ENCODE peak calls at places on chromosomes 5 and 9, in seven cellular contexts. H is heart right ventricle; K is cardiac fibroblast; L is activated naive CD4-positive, alpha-beta T cell treated with anti-CD3 and anti-CD28 coated beads for 36 hours; E is GM04504; F is body of pancreas; Q is SIG-M5. W is an unnamed sample.
A peak's percentile ranks its signal among the peaks of the same experiment; 100 is the strongest.

GRCh38 chr5:55665065-55665464 is 47.1 kb downstream of the SLC38A9 start:
- DNase-seq in H (no peak), E (no peak), L (no peak), Q (no peak), F (no peak), K (peak; percentile 35), W (peak; percentile 42)

GRCh38 chr5:16076657-16077056 is 102.9 kb downstream of the MARCHF11 start:
- DNase-seq in L (no peak), H (no peak), E (no peak), F (no peak), Q (no peak), K (no peak), W (no peak)

GRCh38 chr9:26058111-26058895 is 380.1 kb upstream of the TUSC1 start:
- DNase-seq in K (no peak), H (no peak), L (no peak), E (no peak), F (no peak), Q (no peak), W (no peak)

GRCh38 chr9:129305246-129305645 is 127.2 kb upstream of the IER5L start:
- DNase-seq in L (no peak), K (no peak), F (no peak), H (no peak), E (no peak), Q (no peak), W (peak; percentile 8)

GRCh38 chr9:20621553-20622329 is 558 bp downstream of the MLLT3 start:
- DNase-seq in H (peak; percentile 75), E (no peak), Q (no peak), F (peak; percentile 68), K (peak; percentile 88), L (peak; percentile 70), W (peak; percentile 85)

GRCh38 chr9:95103385-95104087 is 214.0 kb downstream of the FANCC start:
- DNase-seq in L (no peak), F (no peak), K (no peak), E (no peak), Q (no peak), H (peak; percentile 58), W (peak; percentile 68)

GRCh38 chr9:127447416-127448111 is 3.6 kb downstream of the RPL12 start:
- DNase-seq in Q (no peak), H (no peak), E (no peak), F (no peak), L (no peak), K (no peak), W (no peak)

GRCh38 chr9:122265265-122265900 is 701 bp downstream of the MRRF start:
- DNase-seq in L (peak; percentile 20), K (peak; percentile 20), E (no peak), H (no peak), Q (no peak), F (no peak), W (no peak)

GRCh38 chr5:7517006-7517405 is 121.1 kb downstream of the ADCY2 start:
- DNase-seq in K (no peak), F (no peak), L (no peak), Q (no peak), E (no peak), H (no peak), W (no peak)

GRCh38 chr9:87097238-87097637 is 149.9 kb upstream of the GAS1 start:
- DNase-seq in E (no peak), L (no peak), K (no peak), F (no peak), H (no peak), Q (no peak), W (no peak)

GRCh38 chr5:96893342-96893741 is 17.0 kb downstream of the ERAP2 start:
- DNase-seq in F (no peak), Q (no peak), L (peak; percentile 82), K (peak; percentile 80), H (no peak), E (peak; percentile 44), W (no peak)

GRCh38 chr5:125961150-125961549 is 462.1 kb upstream of the GRAMD2B start:
- DNase-seq in H (no peak), E (no peak), L (no peak), Q (no peak), F (no peak), K (no peak), W (no peak)

GRCh38 chr9:97594414-97594921 is 38.7 kb downstream of the TSTD2 start:
- DNase-seq in H (peak; percentile 60), E (no peak), F (peak; percentile 66), Q (no peak), L (no peak), K (no peak), W (peak; percentile 75)

W was measured in Right ventricle myocardium superior.